ENCODE peak calls at places on chromosomes 2 and 18, in five cellular contexts. V is nucleus accumbens, H is upper lobe of right lung, N is SHP77, B is neural crest cell. L is an unnamed sample.

GRCh38 chr2:157895531-157895930 is 19.4 kb upstream of the ACVR1 start:
- DNase-seq in V (no peak), H (no peak), N (no peak), B (no peak), L (no peak)

GRCh38 chr18:58117685-58118403 is 73.8 kb downstream of the NEDD4L start:
- DNase-seq in V (no peak), H (peak; percentile 81), N (peak; percentile 76), B (no peak), L (no peak)

GRCh38 chr2:160365691-160366367 is 127.8 kb downstream of the RBMS1 start:
- DNase-seq in V (no peak), H (no peak), N (no peak), B (no peak), L (no peak)

GRCh38 chr2:234932591-234933168 is 19.1 kb upstream of the SH3BP4 start:
- DNase-seq in V (no peak), H (no peak), N (no peak), B (no peak), L (peak; percentile 45)

GRCh38 chr2:39118786-39119499 is 1.9 kb downstream of the SOS1 start:
- DNase-seq in V (no peak), H (no peak), N (no peak), B (no peak), L (no peak)

GRCh38 chr2:64640153-64641044 is 13.3 kb downstream of the SERTAD2 start:
- DNase-seq in V (no peak), H (no peak), N (no peak), B (no peak), L (no peak)

GRCh38 chr18:36314098-36314497 is 16.6 kb downstream of the FHOD3 start:
- DNase-seq in V (no peak), H (no peak), N (no peak), B (no peak), L (no peak)

GRCh38 chr2:237939251-237939650 is 27.6 kb upstream of the UBE2F start:
- DNase-seq in V (no peak), H (no peak), N (peak; percentile 49), B (no peak), L (no peak)

GRCh38 chr18:74898965-74899364 is 301.3 kb downstream of the ZNF407 start:
- DNase-seq in V (no peak), H (no peak), N (peak; percentile 46), B (no peak), L (no peak)

GRCh38 chr2:110807520-110807919 is 75.1 kb downstream of the ACOXL start:
- DNase-seq in V (no peak), H (no peak), N (no peak), B (no peak), L (no peak)

GRCh38 chr18:3245853-3246635 is 1.6 kb upstream of the MYL12A start:
- DNase-seq in V (peak; percentile 71), H (peak; percentile 94), N (peak; percentile 85), B (peak; percentile 71), L (peak; percentile 90)

GRCh38 chr2:119721043-119721442 is 38.7 kb upstream of the PTPN4 start:
- DNase-seq in V (no peak), H (no peak), N (no peak), B (no peak), L (no peak)

GRCh38 chr18:58819051-58819450 is 45.6 kb upstream of the ZNF532 start:
- DNase-seq in V (no peak), H (no peak), N (no peak), B (no peak), L (no peak)

GRCh38 chr2:159982270-159982669 is 80.1 kb downstream of the PLA2R1 start:
- DNase-seq in V (no peak), H (no peak), N (no peak), B (no peak), L (no peak)

GRCh38 chr2:128298286-128298685 is 20.4 kb downstream of the HS6ST1 start:
- DNase-seq in V (no peak), H (no peak), N (no peak), B (no peak), L (no peak)

GRCh38 chr18:37481491-37481890 is 84.1 kb downstream of the CELF4 start:
- DNase-seq in V (no peak), H (no peak), N (no peak), B (no peak), L (no peak)

GRCh38 chr2:177187631-177188312 is 24.8 kb upstream of the HNRNPA3 start:
- DNase-seq in V (no peak), H (no peak), N (no peak), B (no peak), L (no peak)

GRCh38 chr2:11364565-11364887 is 20.1 kb upstream of the ROCK2 start:
- DNase-seq in V (no peak), H (no peak), N (no peak), B (no peak), L (no peak)

GRCh38 chr18:31185551-31185950 is 22.9 kb upstream of the DSC1 start:
- DNase-seq in V (no peak), H (no peak), N (no peak), B (no peak), L (no peak)

GRCh38 chr2:25324905-25325592 is 16.7 kb downstream of the DNMT3A start:
- DNase-seq in V (peak; percentile 39), H (no peak), N (no peak), B (no peak), L (no peak)

GRCh38 chr2:240648155-240648649 is 22.9 kb downstream of the GPR35 start:
- DNase-seq in V (no peak), H (no peak), N (no peak), B (no peak), L (no peak)

GRCh38 chr18:30280861-30281470 is 761.6 kb downstream of the DSC3 start:
- DNase-seq in V (no peak), H (no peak), N (peak; percentile 33), B (peak; percentile 56), L (no peak)

GRCh38 chr2:173354601-173355131 is at the start of gene CDCA7:
- DNase-seq in V (no peak), H (peak; percentile 81), N (peak; percentile 57), B (peak; percentile 82), L (peak; percentile 81)

GRCh38 chr2:98833172-98833916 is 102.4 kb upstream of the MGAT4A start:
- DNase-seq in V (no peak), H (no peak), N (no peak), B (no peak), L (no peak)

GRCh38 chr2:111691164-111691895 is 192.7 kb downstream of the ANAPC1 start:
- DNase-seq in V (no peak), H (no peak), N (no peak), B (no peak), L (no peak)

GRCh38 chr2:156380117-156380645 is 47.7 kb upstream of the NR4A2 start:
- DNase-seq in V (no peak), H (no peak), N (no peak), B (no peak), L (no peak)

GRCh38 chr18:60873708-60874107 is 459.5 kb upstream of the CDH20 start:
- DNase-seq in V (no peak), H (no peak), N (no peak), B (no peak), L (no peak)

GRCh38 chr2:238284802-238285515 is 3.5 kb downstream of the PER2 start:
- DNase-seq in V (no peak), H (no peak), N (no peak), B (no peak), L (no peak)

GRCh38 chr2:133952896-133953295 is 301.0 kb upstream of the MGAT5 start:
- DNase-seq in V (no peak), H (no peak), N (no peak), B (no peak), L (no peak)

GRCh38 chr2:54903736-54904554 is 146.3 kb downstream of the RTN4 start:
- DNase-seq in V (no peak), H (no peak), N (no peak), B (no peak), L (no peak)

GRCh38 chr2:161337247-161337646 is 29.0 kb downstream of the PSMD14 start:
- DNase-seq in V (no peak), H (no peak), N (no peak), B (no peak), L (no peak)

GRCh38 chr2:240904216-240905175 is 1.6 kb upstream of the CROCC2 start:
- DNase-seq in V (no peak), H (no peak), N (no peak), B (no peak), L (no peak)

GRCh38 chr2:102439065-102439695 is 16.2 kb downstream of the IL18RAP start:
- DNase-seq in V (no peak), H (no peak), N (no peak), B (no peak), L (no peak)

GRCh38 chr2:134431837-134432437 is 178.1 kb downstream of the MGAT5 start:
- DNase-seq in V (no peak), H (no peak), N (no peak), B (no peak), L (no peak)

L was measured in WTC11.